ENCODE peak calls at places on chromosomes 2 and 18, in four cellular contexts. G is aorta; Y is CD8-positive, alpha-beta T cell; S is A549. Q is an unnamed sample.

GRCh38 chr2:98917031-98917459 is 19.0 kb downstream of the CRACDL start:
- DNase-seq in G (no peak), Y (no peak), S (peak; percentile 70), Q (no peak)

GRCh38 chr2:39216495-39217191 is 27.1 kb downstream of the CDKL4 start:
- DNase-seq in G (no peak), Y (peak; percentile 50), S (no peak), Q (no peak)

GRCh38 chr2:138364554-138365162 is 136.9 kb upstream of the SPOPL start:
- DNase-seq in G (no peak), Y (no peak), S (no peak), Q (no peak)

GRCh38 chr2:98601532-98602132 is 6.7 kb downstream of the COA5 start:
- DNase-seq in G (no peak), Y (no peak), S (peak; percentile 66), Q (no peak)

GRCh38 chr2:67322361-67323001 is 74.7 kb upstream of the ETAA1 start:
- DNase-seq in G (peak; percentile 60), Y (no peak), S (peak; percentile 83), Q (peak; percentile 81)

GRCh38 chr2:167275066-167275465 is 386.8 kb downstream of the XIRP2 start:
- DNase-seq in G (no peak), Y (no peak), S (no peak), Q (no peak)

GRCh38 chr2:127165539-127165935 is 54.6 kb downstream of the CYP27C1 start:
- DNase-seq in G (no peak), Y (no peak), S (no peak), Q (peak; percentile 49)

GRCh38 chr2:143300531-143300930 is 171.3 kb downstream of the ARHGAP15 start:
- DNase-seq in G (no peak), Y (no peak), S (no peak), Q (no peak)

GRCh38 chr2:6927186-6927585 is 10.0 kb downstream of the RNF144A start:
- DNase-seq in G (no peak), Y (no peak), S (no peak), Q (no peak)

GRCh38 chr2:190318931-190319556 is 582 bp downstream of the HIBCH start:
- DNase-seq in G (no peak), Y (no peak), S (no peak), Q (no peak)

GRCh38 chr2:74617123-74617522 is 31.0 kb downstream of the M1AP start:
- DNase-seq in G (no peak), Y (no peak), S (no peak), Q (no peak)

GRCh38 chr18:36446059-36446458 is 148.5 kb downstream of the FHOD3 start:
- DNase-seq in G (no peak), Y (no peak), S (no peak), Q (no peak)

GRCh38 chr2:26537826-26538475 is 60.0 kb upstream of the OTOF start:
- DNase-seq in G (peak; percentile 21), Y (no peak), S (no peak), Q (peak; percentile 19)

GRCh38 chr18:8515142-8515865 is 93.9 kb upstream of the RAB12 start:
- DNase-seq in G (no peak), Y (no peak), S (no peak), Q (peak; percentile 21)

GRCh38 chr2:3620834-3621233 is 25.9 kb downstream of the COLEC11 start:
- DNase-seq in G (no peak), Y (no peak), S (no peak), Q (no peak)

GRCh38 chr2:204842731-204843490 is 297.6 kb downstream of the PARD3B start:
- DNase-seq in G (peak; percentile 57), Y (no peak), S (peak; percentile 54), Q (peak; percentile 81)

GRCh38 chr18:79479761-79480161 is 84.0 kb downstream of the NFATC1 start:
- DNase-seq in G (peak; percentile 38), Y (no peak), S (no peak), Q (peak; percentile 59)
- H3K9me3 ChIP-seq in G (no peaks in the 10 kb centered on the region), Y (no peaks in the 10 kb centered on the region), S (no peaks in the 10 kb centered on the region), Q (no peaks in the 10 kb centered on the region)

GRCh38 chr2:13650586-13651180 is 933.9 kb downstream of the TRIB2 start:
- DNase-seq in G (no peak), Y (no peak), S (peak; percentile 6), Q (no peak)
- H3K9me3 ChIP-seq in G (peaks cover 3% of the 10 kb centered on the region), Y (no peaks in the 10 kb centered on the region), S (peaks cover 25% of the 10 kb centered on the region), Q (no peaks in the 10 kb centered on the region)

DNA sequence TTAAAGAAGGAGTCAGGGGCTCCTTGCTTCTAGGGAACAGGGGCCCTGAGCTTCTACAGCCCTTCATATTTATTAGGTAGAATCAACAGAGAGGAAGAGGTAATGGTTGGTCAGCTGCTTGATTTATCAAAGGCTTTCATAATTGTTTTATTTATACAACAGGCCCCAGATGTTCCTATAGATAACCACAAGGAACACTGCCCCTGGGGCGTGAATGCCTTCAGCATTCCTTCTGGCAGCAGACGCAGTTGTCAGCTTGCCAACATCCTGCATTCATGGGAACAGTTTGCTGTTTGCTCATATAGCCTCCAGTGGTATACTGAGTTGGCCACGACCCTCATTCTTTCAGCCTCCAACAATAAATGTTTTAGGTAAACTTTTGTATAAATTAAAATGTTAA is 949.6 kb upstream of the LRATD1 start:
- DNase-seq in G (no peak), Y (no peak), S (peak; percentile 38), Q (no peak)
- H3K9me3 ChIP-seq in G (no peaks in the 10 kb centered on the region), Y (no peaks in the 10 kb centered on the region), S (peaks cover 28% of the 10 kb centered on the region), Q (no peaks in the 10 kb centered on the region)

GRCh38 chr2:95056044-95056443 is 30.5 kb downstream of the MAL start:
- DNase-seq in G (no peak), Y (no peak), S (no peak), Q (no peak)
- H3K9me3 ChIP-seq in G (no peaks in the 10 kb centered on the region), Y (no peaks in the 10 kb centered on the region), S (no peaks in the 10 kb centered on the region), Q (no peaks in the 10 kb centered on the region)

DNA sequence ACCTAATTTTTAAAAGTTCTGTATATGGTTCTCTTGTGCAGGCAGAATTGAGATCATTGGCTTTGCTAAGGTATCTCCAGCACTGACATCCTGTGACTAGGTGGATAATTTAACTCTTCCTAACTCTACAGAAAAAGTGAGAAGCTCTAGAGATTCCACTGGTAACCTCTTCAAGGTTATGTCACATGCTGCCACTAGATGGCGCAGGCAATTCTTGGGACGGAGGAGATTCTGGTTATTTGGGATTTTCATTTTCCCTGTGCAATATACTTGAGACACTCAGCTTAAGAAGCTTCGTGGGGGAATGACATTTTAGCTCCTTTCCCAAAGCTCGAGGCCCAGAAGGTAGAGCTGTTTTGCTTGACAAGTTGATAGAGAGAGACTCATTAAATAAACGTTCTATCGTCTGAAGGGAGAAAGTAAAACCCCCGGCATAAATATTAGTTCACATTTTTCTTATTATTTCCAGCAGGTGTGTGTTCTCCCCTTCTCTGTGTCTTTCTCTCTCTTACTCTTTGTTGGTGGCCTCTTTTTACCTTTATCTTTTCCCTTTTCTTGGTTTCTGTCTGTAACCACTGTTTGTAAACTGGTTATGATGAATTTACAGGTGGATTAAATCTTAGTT is 26.6 kb upstream of the LANCL1 start:
- DNase-seq in G (peak; percentile 54), Y (no peak), S (peak; percentile 64), Q (no peak)
- H3K9me3 ChIP-seq in G (peaks cover 6% of the 10 kb centered on the region), Y (no peaks in the 10 kb centered on the region), S (peaks cover 7% of the 10 kb centered on the region), Q (no peaks in the 10 kb centered on the region)

GRCh38 chr18:49811151-49811938 is 2.0 kb downstream of the ACAA2 start:
- DNase-seq in G (no peak), Y (no peak), S (no peak), Q (no peak)

GRCh38 chr18:49813071-49813320 is 337 bp downstream of the ACAA2 start:
- DNase-seq in G (no peak), Y (no peak), S (peak; percentile 20), Q (peak; percentile 71)

GRCh38 chr18:49814147-49814499 is 790 bp upstream of the ACAA2 start:
- DNase-seq in G (no peak), Y (no peak), S (peak; percentile 20), Q (peak; percentile 88)

GRCh38 chr18:49812321-49813070 is 837 bp downstream of the ACAA2 start:
- DNase-seq in G (no peak), Y (no peak), S (no peak), Q (no peak)

DNA sequence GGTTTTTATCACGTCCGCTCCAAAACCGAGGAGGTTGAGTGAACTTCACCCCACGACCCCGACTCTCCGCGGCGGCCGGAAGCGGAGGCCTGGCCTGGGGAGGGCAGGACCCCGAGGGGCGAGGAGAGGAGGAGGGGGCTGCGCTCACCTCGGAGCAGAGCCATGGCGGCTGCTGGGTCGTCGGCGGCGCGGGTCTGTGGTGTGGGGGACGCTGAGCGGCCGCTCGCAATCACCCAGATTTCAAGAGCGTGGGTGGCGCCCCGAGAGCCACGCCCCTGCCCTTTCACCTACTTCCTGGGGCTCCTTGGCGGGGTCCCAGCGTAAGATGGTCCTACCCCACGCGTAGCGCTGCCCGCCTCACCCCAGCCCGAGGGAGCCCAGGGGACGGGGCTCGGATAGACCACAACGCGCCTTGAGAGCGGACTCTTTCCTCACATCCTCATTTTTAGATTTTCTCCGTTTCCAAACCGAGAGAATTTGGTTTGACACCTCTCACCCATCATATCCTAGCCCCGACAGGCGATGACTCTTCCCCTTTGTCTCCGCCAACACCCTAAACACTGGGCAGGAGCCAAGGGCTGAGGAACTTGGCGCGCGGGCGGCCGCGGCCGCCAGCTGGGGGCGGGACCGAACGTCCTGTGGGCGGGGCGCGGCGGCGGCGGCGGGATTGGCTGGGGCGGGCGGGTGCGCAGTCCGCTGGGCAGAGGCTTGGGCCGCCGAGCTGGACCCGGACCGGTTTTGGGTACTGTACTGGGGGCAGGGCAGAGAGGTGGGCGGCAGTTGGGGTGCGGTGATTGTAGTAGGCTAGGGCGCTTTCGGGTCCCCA is at the start of gene ACAA2:
- DNase-seq in G (peak; percentile 91), Y (peak; percentile 53), S (peak; percentile 80), Q (peak; percentile 95)
- H3K9me3 ChIP-seq in G (no peaks in the 10 kb centered on the region), Y (no peaks in the 10 kb centered on the region), S (no peaks in the 10 kb centered on the region), Q (no peaks in the 10 kb centered on the region)

GRCh38 chr2:239770240-239770639 is 254.9 kb downstream of the NDUFA10 start:
- DNase-seq in G (no peak), Y (no peak), S (no peak), Q (peak; percentile 32)

GRCh38 chr2:239768907-239769573 is 256.1 kb downstream of the NDUFA10 start:
- DNase-seq in G (peak; percentile 19), Y (no peak), S (no peak), Q (no peak)

GRCh38 chr2:239769574-239770145 is 255.5 kb downstream of the NDUFA10 start:
- DNase-seq in G (peak; percentile 28), Y (no peak), S (no peak), Q (peak; percentile 58)

GRCh38 chr2:239767016-239767905 is 257.9 kb downstream of the NDUFA10 start:
- DNase-seq in G (peak; percentile 38), Y (no peak), S (no peak), Q (peak; percentile 51)

GRCh38 chr2:239768031-239768800 is 256.9 kb downstream of the NDUFA10 start:
- DNase-seq in G (peak; percentile 38), Y (no peak), S (no peak), Q (peak; percentile 59)
- H3K9me3 ChIP-seq in G (peaks cover 4% of the 10 kb centered on the region), Y (no peaks in the 10 kb centered on the region), S (peaks cover 19% of the 10 kb centered on the region), Q (no peaks in the 10 kb centered on the region)

GRCh38 chr2:239829326-239829725 is 195.8 kb downstream of the NDUFA10 start:
- DNase-seq in G (peak; percentile 37), Y (no peak), S (no peak), Q (no peak)

GRCh38 chr2:239832101-239832994 is 192.8 kb downstream of the NDUFA10 start:
- DNase-seq in G (no peak), Y (no peak), S (no peak), Q (no peak)

GRCh38 chr2:239831272-239831731 is 193.8 kb downstream of the NDUFA10 start:
- DNase-seq in G (peak; percentile 28), Y (no peak), S (no peak), Q (peak; percentile 63)

GRCh38 chr2:239830066-239830717 is 194.9 kb downstream of the NDUFA10 start:
- DNase-seq in G (peak; percentile 50), Y (no peak), S (no peak), Q (peak; percentile 50)

GRCh38 chr2:239830718-239831271 is 194.3 kb downstream of the NDUFA10 start:
- DNase-seq in G (no peak), Y (no peak), S (no peak), Q (peak; percentile 62)
- H3K9me3 ChIP-seq in G (no peaks in the 10 kb centered on the region), Y (no peaks in the 10 kb centered on the region), S (no peaks in the 10 kb centered on the region), Q (no peaks in the 10 kb centered on the region)